ENCODE peak calls at places on chromosomes 2 and 18, in six cellular contexts. G is NCI-H2171; F is NCI-H2081; T is NCI-H774; B is AG10803; L is activated naive CD4-positive, alpha-beta T cell. R is an unnamed sample.

GRCh38 chr18:45107425-45107824 is 426.7 kb downstream of the SETBP1 start:
- DNase-seq in G (no peak), L (no peak), F (no peak), B (peak), T (no peak), R (no peak)

GRCh38 chr2:17757321-17757720 is 3.4 kb downstream of the GEN1 start:
- DNase-seq in B (peak), G (no peak), T (no peak), L (no peak), F (no peak), R (no peak)

GRCh38 chr2:98348066-98348561 is 1.9 kb downstream of the CNGA3 start:
- DNase-seq in B (no peak), G (peak), L (no peak), T (peak), F (peak), R (no peak)

GRCh38 chr2:191061381-191061982 is 47.5 kb upstream of the STAT1 start:
- DNase-seq in T (no peak), B (no peak), G (no peak), L (no peak), F (no peak), R (no peak)

GRCh38 chr18:3513481-3513880 is 63.5 kb downstream of the TGIF1 start:
- DNase-seq in B (no peak), F (no peak), T (no peak), L (no peak), G (no peak), R (no peak)

GRCh38 chr2:16404551-16405300 is 260.9 kb downstream of the CYRIA start:
- DNase-seq in G (no peak), L (no peak), T (no peak), F (no peak), B (no peak), R (no peak)

GRCh38 chr2:15976334-15976733 is 36.0 kb downstream of the MYCN start:
- DNase-seq in T (no peak), G (no peak), F (no peak), L (no peak), B (no peak), R (no peak)

GRCh38 chr2:207635468-207636200 is 10.4 kb upstream of the METTL21A start:
- DNase-seq in G (no peak), F (no peak), L (no peak), T (no peak), B (no peak), R (no peak)

GRCh38 chr18:57441395-57441794 is 6.2 kb downstream of the ONECUT2 start:
- DNase-seq in F (no peak), L (no peak), B (peak), G (no peak), T (no peak), R (no peak)

GRCh38 chr2:240224676-240225075 is 84.2 kb upstream of the OTOS start:
- DNase-seq in B (peak), L (no peak), T (no peak), G (no peak), F (no peak), R (no peak)

GRCh38 chr2:191665286-191665685 is 12.7 kb upstream of the NABP1 start:
- DNase-seq in F (no peak), T (no peak), L (no peak), B (no peak), G (no peak), R (no peak)

GRCh38 chr18:75418293-75418692 is 9.2 kb downstream of the SMIM21 start:
- DNase-seq in T (no peak), F (no peak), L (no peak), G (peak), B (no peak), R (no peak)

GRCh38 chr2:73995810-73996209 is 11.1 kb downstream of the TET3 start:
- DNase-seq in F (no peak), T (no peak), L (no peak), G (no peak), B (no peak), R (no peak)

GRCh38 chr2:237200462-237200861 is 114.8 kb downstream of the COPS8 start:
- DNase-seq in F (no peak), T (no peak), L (no peak), G (no peak), B (no peak), R (no peak)

GRCh38 chr2:215718890-215719289 is 283.0 kb upstream of the FN1 start:
- DNase-seq in G (no peak), T (no peak), L (no peak), F (no peak), B (no peak), R (no peak)

GRCh38 chr2:227462972-227463931 is 8.7 kb upstream of the AGFG1 start:
- DNase-seq in T (no peak), B (no peak), G (no peak), L (no peak), F (no peak), R (no peak)

GRCh38 chr2:240451108-240451611 is 15.7 kb downstream of the GPC1 start:
- DNase-seq in B (no peak), L (no peak), F (no peak), T (no peak), G (no peak), R (peak)

GRCh38 chr2:37671013-37671815 is at the start of gene CDC42EP3:
- DNase-seq in F (peak), B (no peak), T (peak), L (peak), G (peak), R (no peak)

GRCh38 chr2:191202209-191202721 is 42.9 kb upstream of the MYO1B start:
- DNase-seq in G (no peak), T (no peak), F (no peak), B (peak), L (no peak), R (no peak)

GRCh38 chr2:231701456-231702373 is 6.6 kb upstream of the PTMA start:
- DNase-seq in L (no peak), T (no peak), B (peak), G (peak), F (no peak), R (peak)

GRCh38 chr2:16223481-16224177 is 283.3 kb downstream of the MYCN start:
- DNase-seq in F (no peak), T (no peak), L (no peak), G (no peak), B (no peak), R (no peak)

GRCh38 chr18:38644875-38645641 is 1079.5 kb upstream of the CELF4 start:
- DNase-seq in F (no peak), G (no peak), T (no peak), L (no peak), B (no peak), R (no peak)

GRCh38 chr2:158760887-158761286 is 34.2 kb upstream of the DAPL1 start:
- DNase-seq in F (no peak), B (no peak), L (no peak), G (no peak), T (no peak), R (no peak)

GRCh38 chr2:9639000-9639602 is 8.3 kb upstream of the YWHAQ start:
- DNase-seq in F (no peak), B (peak), G (no peak), L (no peak), T (no peak), R (no peak)

GRCh38 chr18:22609642-22610041 is 191.9 kb upstream of the CTAGE1 start:
- DNase-seq in L (no peak), F (no peak), B (peak), T (no peak), G (no peak), R (no peak)

GRCh38 chr2:197310940-197311485 is 433 bp upstream of the ANKRD44 start:
- DNase-seq in T (no peak), G (no peak), F (no peak), B (no peak), L (no peak), R (no peak)

GRCh38 chr2:241109210-241110088 is 7.4 kb upstream of the MTERF4 start:
- DNase-seq in G (no peak), B (no peak), L (no peak), F (no peak), T (no peak), R (no peak)

GRCh38 chr2:23624378-23624777 is 239.4 kb downstream of the KLHL29 start:
- DNase-seq in T (no peak), F (no peak), G (no peak), B (no peak), L (no peak), R (no peak)

GRCh38 chr18:12076424-12077140 is 17.1 kb upstream of the ANKRD62 start:
- DNase-seq in B (peak), T (no peak), F (peak), L (no peak), G (peak), R (peak)

GRCh38 chr18:9766076-9766481 is 58.0 kb downstream of the RAB31 start:
- DNase-seq in T (no peak), F (no peak), L (no peak), B (no peak), G (no peak), R (no peak)

GRCh38 chr2:174121178-174121577 is 127.2 kb downstream of the OLA1 start:
- DNase-seq in L (no peak), T (no peak), B (no peak), F (peak), G (no peak), R (no peak)

GRCh38 chr2:234193977-234194563 is 143.6 kb downstream of the SPP2 start:
- DNase-seq in T (no peak), L (no peak), G (no peak), B (no peak), F (no peak), R (no peak)

GRCh38 chr2:102037681-102038080 is 45.9 kb downstream of the IL1R2 start:
- DNase-seq in T (no peak), F (no peak), G (no peak), L (no peak), B (peak), R (no peak)

GRCh38 chr18:48295586-48296311 is 113.4 kb downstream of the ZBTB7C start:
- DNase-seq in F (no peak), G (no peak), T (no peak), L (no peak), B (no peak), R (no peak)

GRCh38 chr2:67938053-67938452 is 124.8 kb downstream of the C1D start:
- DNase-seq in T (no peak), L (no peak), B (peak), G (no peak), F (no peak), R (no peak)